ENCODE peak calls at places on chromosomes 7 and 10, in eight cellular contexts. K is Peyer's patch, J is MM.1S, I is astrocyte of the spinal cord, D is cardiac muscle cell, Q is B cell, S is A549, N is neural crest cell. B is an unnamed sample.

GRCh38 chr10:129157185-129157584 is 309.9 kb upstream of the MGMT start:
- DNase-seq in Q (no peak), D (no peak), I (no peak), K (no peak), J (no peak), S (no peak), N (no peak), B (no peak)

GRCh38 chr10:63788152-63788821 is 267.1 kb downstream of the REEP3 start:
- DNase-seq in S (no peak), Q (no peak), K (no peak), N (no peak), D (no peak), I (no peak), J (no peak), B (no peak)

GRCh38 chr10:50600831-50601466 is 22.8 kb downstream of the SGMS1 start:
- DNase-seq in K (no peak), D (no peak), J (no peak), N (no peak), S (peak; percentile 14), Q (no peak), I (no peak), B (peak; percentile 31)

GRCh38 chr7:5586279-5586962 is 162.8 kb upstream of the TNRC18 start:
- DNase-seq in D (no peak), I (no peak), S (no peak), J (no peak), K (no peak), Q (no peak), N (no peak), B (no peak)

GRCh38 chr10:48659790-48660189 is 24.9 kb upstream of the WDFY4 start:
- DNase-seq in K (no peak), D (no peak), N (no peak), I (peak; percentile 27), S (no peak), Q (no peak), J (no peak), B (peak; percentile 19)

GRCh38 chr7:31950101-31950755 is 120.0 kb downstream of the PDE1C start:
- DNase-seq in D (no peak), S (no peak), K (no peak), I (peak; percentile 54), J (no peak), N (no peak), Q (no peak), B (peak; percentile 73)

GRCh38 chr7:133310232-133310852 is 57.5 kb downstream of the EXOC4 start:
- DNase-seq in D (peak; percentile 8), S (no peak), K (no peak), Q (no peak), J (no peak), N (no peak), I (peak; percentile 62), B (peak; percentile 58)

GRCh38 chr10:71128311-71129010 is 83.9 kb upstream of the UNC5B start:
- DNase-seq in S (no peak), J (no peak), I (no peak), D (no peak), N (no peak), K (no peak), Q (no peak), B (peak; percentile 11)

GRCh38 chr10:56881218-56881617 is 520.2 kb upstream of the ZWINT start:
- DNase-seq in S (no peak), N (no peak), Q (no peak), D (peak; percentile 44), I (no peak), J (no peak), K (no peak), B (no peak)

GRCh38 chr10:12469345-12469744 is 120.0 kb downstream of the CAMK1D start:
- DNase-seq in N (no peak), K (no peak), D (no peak), S (peak; percentile 40), J (no peak), I (no peak), Q (no peak), B (no peak)

GRCh38 chr10:7795605-7796004 is 7.6 kb downstream of the ATP5F1C start:
- DNase-seq in N (no peak), J (no peak), Q (no peak), D (peak; percentile 61), K (no peak), I (peak; percentile 26), S (no peak), B (peak; percentile 85)

GRCh38 chr10:24669285-24669861 is 54.3 kb downstream of the ARHGAP21 start:
- DNase-seq in J (no peak), I (no peak), Q (no peak), K (no peak), D (no peak), S (no peak), N (no peak), B (no peak)

DNA sequence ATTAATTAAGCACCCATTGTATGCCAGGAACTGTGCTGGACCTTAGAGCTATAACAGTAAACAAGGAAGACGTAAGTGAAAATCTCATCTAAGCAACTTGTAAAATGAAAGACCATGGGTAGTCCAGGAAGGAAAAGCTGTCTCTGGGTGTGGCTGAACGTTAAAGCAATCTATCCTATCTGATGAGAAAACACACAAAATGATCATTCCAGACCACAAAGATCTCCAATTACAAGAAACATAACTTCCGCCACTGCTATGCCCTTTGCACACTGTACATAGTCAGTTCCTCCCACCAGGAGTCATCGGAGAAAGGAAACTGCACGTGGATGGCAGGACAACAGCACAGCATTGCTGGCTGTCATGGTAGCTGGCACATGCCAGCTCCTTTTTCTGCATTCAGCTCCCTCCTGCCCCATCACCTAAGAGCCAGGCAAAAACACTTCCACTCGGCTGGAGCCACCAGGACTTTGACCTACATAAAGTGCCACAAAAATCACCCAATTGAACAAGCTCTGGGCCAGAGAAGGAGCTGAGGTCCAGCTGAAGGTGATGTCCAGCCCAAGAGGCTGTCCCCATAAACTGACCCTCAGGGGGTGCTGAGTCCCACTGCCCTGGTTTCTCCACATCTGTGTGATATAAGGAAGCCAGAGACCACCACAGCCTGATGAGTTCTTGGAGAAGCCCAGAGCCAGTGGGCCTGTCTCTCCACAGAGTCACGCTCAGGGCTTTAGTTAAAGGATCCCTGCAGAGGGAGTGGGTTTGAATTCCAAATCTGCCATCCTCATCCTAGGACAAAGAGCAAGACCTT is 56.4 kb downstream of the STEAP1B start:
- DNase-seq in S (no peak), D (no peak), I (peak; percentile 62), K (no peak), N (no peak), Q (no peak), J (no peak), B (peak; percentile 24)
- TF ChIP-seq CTCF in S (no peak), D (no peak), I (no peak), K (no peak), N (no peak), Q (no peak), J (no peak), B (no peak)

DNA sequence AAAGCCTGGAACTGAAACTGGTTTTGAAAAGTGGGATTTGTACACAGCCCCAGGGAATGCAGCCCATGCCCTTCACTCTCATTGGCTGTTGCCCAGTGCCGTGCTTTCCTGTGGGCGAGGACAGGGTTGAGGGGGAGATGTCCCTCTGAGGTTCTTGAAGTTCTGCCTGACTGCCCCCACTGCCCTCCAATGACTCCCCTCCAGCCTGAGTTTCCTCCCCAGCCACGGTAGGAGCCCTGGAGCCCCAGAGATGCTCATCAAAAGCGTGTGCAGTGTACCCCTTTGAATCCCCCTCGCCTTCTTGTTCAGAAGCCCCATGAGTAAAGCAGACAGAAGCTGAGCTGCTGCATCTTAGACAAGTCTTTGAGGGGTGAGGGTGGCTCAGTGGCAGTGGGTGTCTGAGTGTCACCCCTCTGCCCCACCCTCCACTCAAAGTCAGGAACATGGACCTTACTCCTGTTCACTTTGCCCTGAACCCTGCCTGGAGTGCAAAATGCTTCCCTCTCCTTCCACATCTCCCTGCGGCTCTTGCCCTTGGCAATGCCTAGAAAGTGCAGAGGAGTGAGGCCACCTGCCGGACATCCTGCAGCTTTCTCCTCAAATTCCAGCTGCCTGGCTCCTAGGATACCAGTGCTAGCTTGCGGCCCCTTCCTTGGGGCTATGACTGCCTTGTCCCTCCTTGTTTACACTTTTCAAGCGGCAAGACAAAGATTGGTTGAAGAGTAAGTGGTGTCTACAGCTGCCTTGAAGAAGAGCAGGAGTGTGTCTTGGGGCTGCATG is 19.9 kb downstream of the FAM241B start:
- DNase-seq in J (no peak), Q (no peak), S (no peak), N (no peak), D (peak; percentile 52), K (no peak), I (no peak), B (no peak)
- TF ChIP-seq CTCF in J (no peak), Q (no peak), S (no peak), N (no peak), D (peak; percentile 5), K (no peak), I (peak; percentile 24), B (no peak)

DNA sequence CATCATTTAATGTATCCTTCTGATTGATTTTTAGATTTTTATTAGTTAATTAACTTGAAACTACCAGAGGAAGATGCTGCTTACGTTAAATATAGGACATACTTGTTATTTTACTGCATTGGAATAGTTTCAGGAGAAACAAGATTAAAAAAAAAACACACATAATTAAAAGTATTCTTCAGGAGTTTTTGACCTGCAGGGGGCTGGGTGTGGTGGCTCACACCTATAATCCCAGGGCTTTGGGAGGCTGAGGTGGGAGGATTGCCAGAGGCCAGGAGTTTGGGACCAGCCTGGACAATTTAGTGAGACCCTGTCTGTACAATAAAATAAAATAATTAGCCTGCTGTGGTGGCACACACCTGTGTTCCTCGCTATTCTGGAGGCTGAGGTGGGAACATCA is 10.7 kb downstream of the CBLL1 start:
- DNase-seq in S (no peak), D (no peak), I (no peak), N (no peak), K (no peak), J (no peak), Q (no peak), B (no peak)
- TF ChIP-seq CTCF in S (peak; percentile 12), D (peak; percentile 17), I (peak; percentile 15), N (peak; percentile 47), K (no peak), J (peak; percentile 36), Q (no peak), B (peak; percentile 18)

GRCh38 chr7:279821-280220 is 10.1 kb upstream of the FOXL3 start:
- DNase-seq in S (no peak), N (no peak), K (no peak), J (no peak), Q (no peak), D (no peak), I (no peak), B (no peak)

GRCh38 chr7:280461-280860 is 9.5 kb upstream of the FOXL3 start:
- DNase-seq in Q (no peak), S (no peak), D (no peak), N (no peak), J (no peak), K (no peak), I (no peak), B (no peak)

GRCh38 chr7:277228-277627 is 12.7 kb upstream of the FOXL3 start:
- DNase-seq in K (no peak), N (no peak), Q (no peak), D (no peak), I (no peak), S (no peak), J (no peak), B (no peak)

GRCh38 chr7:276230-276835 is 13.6 kb upstream of the FOXL3 start:
- DNase-seq in I (no peak), N (no peak), J (no peak), Q (no peak), K (no peak), D (no peak), S (no peak), B (no peak)

DNA sequence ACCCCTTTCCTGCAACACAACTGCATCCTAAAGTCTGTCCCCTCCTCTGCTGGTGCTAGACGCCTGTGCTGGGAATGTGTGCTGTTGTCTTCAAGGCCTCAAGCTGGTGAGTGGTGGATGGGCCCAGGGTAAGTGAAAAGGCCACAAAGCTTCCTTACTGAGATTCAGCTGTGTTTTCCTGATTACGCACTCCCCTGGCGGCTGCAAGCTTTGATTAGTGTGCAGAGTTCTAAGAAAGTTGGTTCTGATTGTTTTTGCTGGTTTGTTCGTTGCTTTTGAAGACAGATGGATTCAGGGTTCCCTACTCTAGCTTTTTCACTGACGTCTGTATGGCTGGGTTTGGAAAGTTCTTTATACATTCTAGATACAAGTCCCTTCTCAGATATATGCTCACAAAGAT is 11.9 kb upstream of the FOXL3 start:
- DNase-seq in Q (no peak), J (no peak), K (no peak), D (no peak), S (no peak), N (no peak), I (no peak), B (no peak)
- TF ChIP-seq CTCF in Q (no peak), J (no peak), K (no peak), D (no peak), S (no peak), N (no peak), I (no peak), B (no peak)